ENCODE peak calls at places on chromosome 5, in five cellular contexts. H is left ventricle myocardium inferior; I is naive thymus-derived CD4-positive, alpha-beta T cell; L is psoas muscle; P is cardiac muscle cell. A is an unnamed sample.

GRCh38 chr5:167916261-167916660 is 375.2 kb upstream of the WWC1 start:
- DNase-seq in H (no peak), I (no peak), L (no peak), P (no peak), A (no peak)

GRCh38 chr5:111787006-111787405 is 30.0 kb upstream of the NREP start:
- DNase-seq in H (no peak), I (no peak), L (no peak), P (no peak), A (no peak)

GRCh38 chr5:135248801-135249231 is 150.2 kb downstream of the MACROH2A1 start:
- DNase-seq in H (no peak), I (no peak), L (no peak), P (no peak), A (no peak)

GRCh38 chr5:60497706-60498500 is 202.1 kb downstream of the DEPDC1B start:
- DNase-seq in H (no peak), I (no peak), L (no peak), P (no peak), A (no peak)

GRCh38 chr5:42571626-42571960 is 148.4 kb downstream of the GHR start:
- DNase-seq in H (no peak), I (no peak), L (no peak), P (no peak), A (no peak)

GRCh38 chr5:107919361-107919760 is 248.6 kb upstream of the EFNA5 start:
- DNase-seq in H (no peak), I (no peak), L (no peak), P (no peak), A (no peak)

GRCh38 chr5:179699640-179700298 is 1.0 kb downstream of the CANX start:
- DNase-seq in H (no peak), I (peak), L (no peak), P (no peak), A (no peak)

GRCh38 chr5:59763545-59763944 is 130.0 kb downstream of the PDE4D start:
- DNase-seq in H (no peak), I (no peak), L (no peak), P (no peak), A (no peak)

GRCh38 chr5:77847814-77848290 is 71.7 kb upstream of the TBCA start:
- DNase-seq in H (no peak), I (no peak), L (no peak), P (no peak), A (peak)

GRCh38 chr5:154209591-154210081 is 19.1 kb downstream of the GALNT10 start:
- DNase-seq in H (no peak), I (no peak), L (no peak), P (no peak), A (no peak)

GRCh38 chr5:82106806-82107205 is 135.0 kb downstream of the ATG10 start:
- DNase-seq in H (no peak), I (no peak), L (no peak), P (no peak), A (no peak)

GRCh38 chr5:23820764-23821471 is 313.5 kb downstream of the PRDM9 start:
- DNase-seq in H (no peak), I (no peak), L (no peak), P (peak), A (no peak)

GRCh38 chr5:178199581-178200434 is 4.5 kb upstream of the HNRNPAB start:
- DNase-seq in H (no peak), I (no peak), L (no peak), P (no peak), A (no peak)

GRCh38 chr5:180241600-180241999 is 32.6 kb upstream of the RASGEF1C start:
- DNase-seq in H (no peak), I (no peak), L (no peak), P (no peak), A (no peak)

GRCh38 chr5:10688651-10689171 is 72.3 kb downstream of the DAP start:
- DNase-seq in H (no peak), I (no peak), L (no peak), P (no peak), A (no peak)

GRCh38 chr5:57598756-57599155 is 116.1 kb upstream of the ACTBL2 start:
- DNase-seq in H (no peak), I (no peak), L (no peak), P (no peak), A (no peak)

GRCh38 chr5:76492819-76493189 is 89.7 kb downstream of the IQGAP2 start:
- DNase-seq in H (no peak), I (no peak), L (no peak), P (no peak), A (no peak)

GRCh38 chr5:141788296-141788980 is 89.8 kb downstream of the PCDH1 start:
- DNase-seq in H (no peak), I (no peak), L (no peak), P (no peak), A (no peak)

GRCh38 chr5:97101189-97101910 is 41.1 kb downstream of the LIX1 start:
- DNase-seq in H (no peak), I (no peak), L (no peak), P (no peak), A (no peak)

GRCh38 chr5:6504677-6505414 is 56.2 kb downstream of the UBE2QL1 start:
- DNase-seq in H (no peak), I (no peak), L (no peak), P (no peak), A (no peak)

GRCh38 chr5:53487436-53487835 is 7.0 kb downstream of the FST start:
- DNase-seq in H (no peak), I (no peak), L (no peak), P (no peak), A (no peak)

GRCh38 chr5:76216748-76217147 is 133.6 kb downstream of the SV2C start:
- DNase-seq in H (no peak), I (no peak), L (no peak), P (no peak), A (no peak)

GRCh38 chr5:140630296-140630695 is 2.7 kb downstream of the CD14 start:
- DNase-seq in H (no peak), I (no peak), L (no peak), P (no peak), A (no peak)

GRCh38 chr5:14190194-14191164 is 47.3 kb downstream of the TRIO start:
- DNase-seq in H (no peak), I (no peak), L (peak), P (no peak), A (no peak)

GRCh38 chr5:55042886-55043285 is 18.8 kb downstream of the GZMK start:
- DNase-seq in H (no peak), I (no peak), L (no peak), P (peak), A (no peak)

GRCh38 chr5:63923914-63924313 is 38.3 kb downstream of the HTR1A start:
- DNase-seq in H (no peak), I (no peak), L (no peak), P (no peak), A (no peak)

GRCh38 chr5:9533577-9534334 is 12.1 kb downstream of the SEMA5A start:
- DNase-seq in H (no peak), I (no peak), L (no peak), P (no peak), A (no peak)

GRCh38 chr5:59107692-59108091 is 524.8 kb downstream of the RAB3C start:
- DNase-seq in H (no peak), I (no peak), L (peak), P (no peak), A (no peak)

GRCh38 chr5:75460947-75461346 is 50.5 kb downstream of the CERT1 start:
- DNase-seq in H (no peak), I (no peak), L (no peak), P (no peak), A (no peak)

GRCh38 chr5:128081111-128081865 is 2.3 kb upstream of the SLC12A2 start:
- DNase-seq in H (no peak), I (no peak), L (no peak), P (no peak), A (no peak)

GRCh38 chr5:1228121-1228520 is 2.9 kb downstream of the SLC6A18 start:
- DNase-seq in H (no peak), I (no peak), L (no peak), P (no peak), A (no peak)

DNA sequence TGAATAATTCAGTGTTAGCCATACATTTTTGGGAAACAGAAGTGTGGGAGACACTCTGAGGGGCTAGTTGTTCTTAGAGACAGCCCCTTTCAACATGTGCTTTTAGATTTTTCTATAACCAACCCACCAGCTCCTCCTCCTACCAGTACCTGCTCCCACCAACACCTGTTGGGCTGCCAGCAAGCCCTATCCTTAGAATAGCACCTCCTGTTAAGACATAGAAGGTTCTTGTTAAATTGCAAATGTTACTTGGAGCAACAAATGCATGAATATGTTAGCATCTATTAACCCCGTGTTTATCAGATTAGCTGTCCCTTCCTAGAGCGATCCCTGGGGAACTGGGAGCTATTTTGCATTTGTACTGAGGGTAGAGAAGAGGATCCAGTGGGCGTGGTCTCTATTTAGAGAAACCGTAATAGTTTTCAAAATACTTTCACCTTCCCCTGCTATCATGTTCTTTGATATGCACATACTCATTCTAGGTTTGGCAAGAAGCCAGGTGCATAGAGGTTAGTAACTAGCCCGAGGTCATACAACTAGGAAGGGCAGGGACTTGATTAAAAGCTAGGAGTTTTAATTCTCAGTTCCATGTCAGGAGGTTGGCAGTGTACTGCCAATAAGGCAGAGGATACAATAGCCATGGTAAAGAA is 334.4 kb downstream of the KCTD16 start:
- DNase-seq in H (no peak), I (no peak), L (no peak), P (peak), A (no peak)
- H3K27ac ChIP-seq in H (no peak), I (no peak), L (no peak), P (no peak), A (no peak)

DNA sequence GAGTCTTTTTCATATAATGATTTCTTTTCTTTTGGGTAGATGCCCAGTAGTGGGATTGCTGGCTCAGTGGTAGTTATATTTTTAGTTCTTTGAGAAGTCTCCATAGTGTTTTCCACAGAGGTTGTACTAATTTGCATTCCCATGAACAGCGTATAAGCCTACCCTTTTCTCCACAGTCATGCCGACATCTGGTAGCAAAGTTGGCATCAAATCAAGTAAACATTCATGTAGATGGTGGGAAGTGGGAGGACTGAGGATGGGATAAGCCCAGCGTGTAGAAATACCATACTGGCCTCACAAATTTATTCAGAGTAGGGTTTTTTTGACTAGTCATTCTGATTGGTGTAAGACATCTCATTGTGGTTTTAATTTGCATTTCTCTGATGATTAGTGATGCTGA is 115.4 kb downstream of the EGFLAM start:
- DNase-seq in H (no peak), I (no peak), L (no peak), P (no peak), A (no peak)
- H3K27ac ChIP-seq in H (peak), I (no peak), L (no peak), P (no peak), A (no peak)

GRCh38 chr5:131976414-131977211 is 31.1 kb upstream of the MEIKIN start:
- DNase-seq in H (no peak), I (no peak), L (no peak), P (no peak), A (peak)
- H3K27ac ChIP-seq in H (no peak), I (peak), L (no peak), P (no peak), A (no peak)

GRCh38 chr5:172894767-172895166 is 60.7 kb downstream of the ERGIC1 start:
- DNase-seq in H (no peak), I (no peak), L (no peak), P (no peak), A (no peak)

GRCh38 chr5:172890659-172891058 is 56.6 kb downstream of the ERGIC1 start:
- DNase-seq in H (no peak), I (no peak), L (peak), P (no peak), A (no peak)

GRCh38 chr5:172895549-172895948 is 61.5 kb downstream of the ERGIC1 start:
- DNase-seq in H (no peak), I (no peak), L (no peak), P (no peak), A (no peak)

GRCh38 chr5:172892713-172893112 is 58.7 kb downstream of the ERGIC1 start:
- DNase-seq in H (no peak), I (no peak), L (peak), P (no peak), A (no peak)

GRCh38 chr5:172891716-172892421 is 57.8 kb downstream of the ERGIC1 start:
- DNase-seq in H (peak), I (no peak), L (peak), P (no peak), A (no peak)
- H3K27ac ChIP-seq in H (peak), I (no peak), L (peak), P (peak), A (no peak)

GRCh38 chr5:122237906-122238305 is 74.1 kb upstream of the SNCAIP start:
- DNase-seq in H (no peak), I (no peak), L (no peak), P (no peak), A (no peak)
- H3K27ac ChIP-seq in H (no peak), I (no peak), L (no peak), P (no peak), A (no peak)

GRCh38 chr5:176491901-176492300 is 43.7 kb downstream of the FAF2 start:
- DNase-seq in H (no peak), I (no peak), L (no peak), P (no peak), A (no peak)

GRCh38 chr5:176490291-176490690 is 42.1 kb downstream of the FAF2 start:
- DNase-seq in H (no peak), I (no peak), L (no peak), P (no peak), A (no peak)

GRCh38 chr5:176491056-176491646 is 43.0 kb downstream of the FAF2 start:
- DNase-seq in H (no peak), I (no peak), L (no peak), P (no peak), A (no peak)

GRCh38 chr5:176486189-176486757 is 38.1 kb downstream of the FAF2 start:
- DNase-seq in H (no peak), I (no peak), L (no peak), P (no peak), A (no peak)

DNA sequence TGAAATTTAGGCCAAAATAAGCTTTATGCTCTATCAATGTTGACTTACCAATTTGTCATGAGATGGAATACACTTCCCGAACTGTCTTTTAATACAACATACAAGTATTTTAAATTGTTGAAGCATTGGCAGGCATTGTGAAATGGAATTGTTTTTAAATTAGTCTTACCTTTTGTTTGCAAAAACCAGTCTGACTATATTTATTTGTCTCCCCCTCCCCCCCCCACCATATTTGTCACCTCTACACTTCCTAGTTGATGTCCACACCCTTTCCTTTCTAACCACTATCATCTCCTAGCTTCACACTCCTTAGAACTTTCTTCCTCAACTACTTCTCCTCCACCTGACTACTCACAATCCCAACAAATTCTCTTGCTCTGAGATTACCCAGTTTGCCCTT is 40.9 kb downstream of the FAF2 start:
- DNase-seq in H (no peak), I (no peak), L (no peak), P (no peak), A (no peak)
- H3K27ac ChIP-seq in H (no peak), I (no peak), L (no peak), P (no peak), A (no peak)